ENCODE peak calls at places on chromosomes 2 and 18, in nine cellular contexts. I is right lobe of liver; R is chondrocyte; F is GM12878; M is CD4-positive, alpha-beta T cell; X is fibroblast of mammary gland; T is bronchial epithelial cell; Z is left ventricle myocardium inferior; V is fibroblast of villous mesenchyme. W is an unnamed sample.

GRCh38 chr2:15980605-15981098 is 40.3 kb downstream of the MYCN start:
- DNase-seq in T (no peak), Z (no peak), V (no peak), M (no peak), R (no peak), F (no peak), I (no peak), X (no peak), W (no peak)

GRCh38 chr2:209368924-209369323 is 54.9 kb upstream of the MAP2 start:
- DNase-seq in I (peak), R (no peak), M (no peak), X (peak), T (peak), Z (peak), F (peak), V (peak), W (peak)

GRCh38 chr2:162582357-162582798 is 238.4 kb downstream of the GCA start:
- DNase-seq in T (peak), I (peak), V (no peak), M (no peak), Z (no peak), R (no peak), X (no peak), F (no peak), W (peak)

GRCh38 chr2:1638281-1638860 is 105.9 kb downstream of the PXDN start:
- DNase-seq in V (no peak), F (no peak), I (no peak), M (no peak), X (no peak), Z (no peak), R (no peak), T (peak), W (no peak)

GRCh38 chr2:74834806-74835755 is 1.2 kb downstream of the HK2 start:
- DNase-seq in T (peak), M (peak), Z (peak), I (peak), R (no peak), V (peak), X (peak), F (no peak), W (no peak)

GRCh38 chr2:98293003-98293402 is 53.3 kb upstream of the CNGA3 start:
- DNase-seq in F (no peak), Z (no peak), I (no peak), R (no peak), X (no peak), M (no peak), T (no peak), V (no peak), W (no peak)

GRCh38 chr2:235605999-235606715 is 112.3 kb downstream of the AGAP1 start:
- DNase-seq in V (peak), R (no peak), M (no peak), I (no peak), Z (no peak), F (no peak), X (peak), T (no peak), W (peak)

GRCh38 chr18:44474596-44474995 is 206.1 kb upstream of the SETBP1 start:
- DNase-seq in R (no peak), M (no peak), Z (no peak), I (no peak), V (no peak), T (no peak), F (no peak), X (no peak), W (no peak)

GRCh38 chr2:217897091-217897715 is 105.6 kb downstream of the TNS1 start:
- DNase-seq in V (no peak), M (no peak), R (peak), X (no peak), I (peak), T (peak), Z (no peak), F (no peak), W (no peak)

GRCh38 chr2:237967463-237967871 is 653 bp downstream of the UBE2F start:
- DNase-seq in I (peak), X (peak), M (no peak), R (peak), Z (peak), T (no peak), F (no peak), V (peak), W (no peak)

GRCh38 chr18:13451208-13451530 is 232.6 kb downstream of the LDLRAD4 start:
- DNase-seq in T (no peak), I (no peak), Z (no peak), F (no peak), V (no peak), M (no peak), X (no peak), R (no peak), W (no peak)

GRCh38 chr2:109141006-109141600 is 12.1 kb downstream of the SH3RF3 start:
- DNase-seq in I (no peak), V (no peak), X (no peak), T (no peak), F (no peak), R (no peak), M (no peak), Z (no peak), W (no peak)

GRCh38 chr2:134268265-134268664 is 14.4 kb downstream of the MGAT5 start:
- DNase-seq in T (no peak), M (no peak), V (no peak), I (no peak), X (peak), Z (peak), R (no peak), F (no peak), W (no peak)

GRCh38 chr18:37783771-37784170 is 218.2 kb upstream of the CELF4 start:
- DNase-seq in Z (no peak), M (no peak), X (no peak), F (no peak), V (no peak), I (no peak), R (no peak), T (no peak), W (no peak)

GRCh38 chr2:117762454-117762853 is 52.0 kb upstream of the DDX18 start:
- DNase-seq in R (no peak), T (no peak), I (no peak), V (no peak), M (no peak), X (no peak), Z (no peak), F (no peak), W (no peak)

GRCh38 chr2:203623616-203624015 is 82.8 kb upstream of the CD28 start:
- DNase-seq in M (no peak), T (peak), I (no peak), R (no peak), Z (no peak), X (no peak), F (no peak), V (peak), W (peak)

GRCh38 chr2:38029512-38029911 is 46.4 kb downstream of the CYP1B1 start:
- DNase-seq in V (no peak), R (no peak), X (no peak), F (no peak), I (no peak), Z (no peak), M (no peak), T (no peak), W (no peak)
- TF ChIP-seq CTCF in V (no peak), R (no peak), X (no peak), F (no peak), I (no peak), Z (no peak), M (no peak), T (no peak), W (no peak)

DNA sequence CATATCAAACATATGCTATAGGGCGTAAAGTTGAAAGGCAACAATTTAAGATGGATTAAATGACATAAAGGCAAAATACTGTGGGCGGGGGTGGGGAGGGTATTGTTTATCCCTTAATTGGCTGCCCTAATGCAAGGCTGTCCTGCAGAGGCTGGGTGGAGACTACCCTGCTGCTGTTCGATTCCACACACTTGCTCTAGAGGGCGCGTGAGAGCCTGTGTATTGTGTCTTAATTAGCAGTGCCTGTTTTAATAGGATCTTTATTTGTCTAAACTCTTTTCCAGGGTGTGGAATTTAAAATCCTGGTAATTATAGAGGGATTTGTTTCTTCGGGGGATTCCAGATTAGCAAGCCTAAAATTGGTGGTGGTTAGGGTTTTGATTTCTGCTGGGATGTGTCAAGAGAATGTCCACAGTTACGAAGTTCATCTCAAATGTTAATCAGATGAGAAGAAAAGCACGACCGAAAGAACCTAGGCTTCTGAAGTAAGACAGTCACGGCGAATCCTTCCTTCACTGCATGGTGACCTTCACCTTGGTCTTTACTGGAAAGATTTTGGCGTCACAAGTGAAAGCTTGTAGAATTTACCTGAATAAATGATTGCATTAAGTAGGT is 103.5 kb upstream of the MAP3K20 start:
- DNase-seq in X (peak), T (peak), V (peak), M (no peak), F (no peak), R (no peak), Z (no peak), I (peak), W (peak)
- TF ChIP-seq CTCF in X (peak), T (peak), V (peak), M (peak), F (peak), R (peak), Z (peak), I (peak), W (peak)

GRCh38 chr2:20451761-20452499 is 5.1 kb downstream of the RHOB start:
- DNase-seq in R (no peak), X (no peak), Z (no peak), T (no peak), M (no peak), V (peak), F (no peak), I (no peak), W (no peak)

GRCh38 chr2:20453087-20453486 is 6.2 kb downstream of the RHOB start:
- DNase-seq in Z (no peak), M (no peak), I (no peak), V (no peak), R (no peak), X (no peak), F (no peak), T (no peak), W (no peak)

GRCh38 chr2:20451346-20451745 is 4.5 kb downstream of the RHOB start:
- DNase-seq in M (no peak), V (peak), I (no peak), F (no peak), X (peak), R (no peak), T (no peak), Z (no peak), W (peak)

GRCh38 chr2:20454036-20454981 is 7.4 kb downstream of the RHOB start:
- DNase-seq in V (no peak), X (no peak), T (no peak), F (no peak), I (no peak), Z (no peak), R (no peak), M (no peak), W (no peak)

DNA sequence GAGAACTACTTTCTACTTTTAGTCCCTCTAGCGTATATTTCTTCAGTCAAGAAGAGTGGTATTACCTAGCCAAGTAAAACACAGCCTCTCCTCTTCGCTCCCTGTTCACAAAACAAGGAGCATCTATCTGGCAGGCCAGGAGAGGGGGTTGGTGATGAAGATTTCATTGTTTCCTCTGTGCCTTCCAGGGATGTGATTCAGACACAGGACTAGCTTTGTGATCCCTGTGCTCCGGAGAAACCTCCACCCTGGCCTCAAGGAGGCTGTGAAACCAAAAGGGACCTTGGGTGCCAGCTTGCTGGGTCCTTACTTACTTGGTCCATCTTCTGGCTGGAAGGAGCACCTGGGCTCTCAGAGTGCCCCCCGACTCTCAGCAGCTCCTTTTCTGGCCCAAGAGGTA is 5.7 kb downstream of the RHOB start:
- DNase-seq in I (no peak), F (no peak), V (peak), Z (no peak), R (no peak), T (no peak), X (peak), M (no peak), W (peak)
- TF ChIP-seq CTCF in I (no peak), F (no peak), V (peak), Z (peak), R (peak), T (no peak), X (peak), M (no peak), W (peak)

GRCh38 chr2:231708773-231709635 is 679 bp downstream of the PTMA start:
- DNase-seq in T (no peak), V (peak), R (no peak), F (no peak), M (peak), Z (peak), I (peak), X (peak), W (peak)
- TF ChIP-seq CTCF in T (peak), V (no peak), R (peak), F (peak), M (no peak), Z (peak), I (peak), X (no peak), W (no peak)

DNA sequence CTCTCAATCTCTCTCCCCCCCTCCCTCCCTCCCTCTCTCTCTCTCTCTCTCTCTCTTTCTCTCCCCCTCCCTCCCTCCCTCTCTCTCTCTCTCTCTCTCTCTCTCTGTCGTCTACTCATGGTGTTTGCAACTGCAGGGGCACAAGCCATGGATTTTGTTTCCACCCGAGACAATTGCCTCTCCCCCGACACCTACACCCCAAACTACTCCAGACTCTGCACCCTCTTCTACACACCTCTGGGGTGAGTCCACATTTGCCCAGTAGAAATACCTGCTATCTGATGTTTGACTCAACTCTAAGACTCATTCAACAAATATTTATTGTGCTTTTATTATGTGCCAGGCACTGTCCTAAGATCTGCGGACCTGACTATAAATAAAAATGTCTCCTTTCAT is 93.7 kb downstream of the TMEM17 start:
- DNase-seq in V (peak), Z (no peak), R (no peak), T (peak), M (no peak), I (no peak), X (no peak), F (no peak), W (no peak)
- TF ChIP-seq CTCF in V (no peak), Z (peak), R (peak), T (no peak), M (no peak), I (no peak), X (no peak), F (no peak), W (no peak)

GRCh38 chr2:25168256-25169072 is at the start of gene POMC:
- DNase-seq in V (peak), F (no peak), R (no peak), T (peak), I (no peak), X (peak), M (no peak), Z (no peak), W (no peak)
- TF ChIP-seq CTCF in V (no peak), F (no peak), R (no peak), T (no peak), I (no peak), X (no peak), M (no peak), Z (no peak), W (no peak)

GRCh38 chr2:195737531-195738162 is 80.6 kb downstream of the SLC39A10 start:
- DNase-seq in I (no peak), T (peak), F (no peak), M (no peak), V (no peak), R (no peak), X (peak), Z (no peak), W (no peak)

GRCh38 chr2:195734395-195734794 is 77.4 kb downstream of the SLC39A10 start:
- DNase-seq in F (no peak), R (no peak), M (no peak), V (no peak), I (no peak), Z (no peak), X (no peak), T (no peak), W (no peak)

DNA sequence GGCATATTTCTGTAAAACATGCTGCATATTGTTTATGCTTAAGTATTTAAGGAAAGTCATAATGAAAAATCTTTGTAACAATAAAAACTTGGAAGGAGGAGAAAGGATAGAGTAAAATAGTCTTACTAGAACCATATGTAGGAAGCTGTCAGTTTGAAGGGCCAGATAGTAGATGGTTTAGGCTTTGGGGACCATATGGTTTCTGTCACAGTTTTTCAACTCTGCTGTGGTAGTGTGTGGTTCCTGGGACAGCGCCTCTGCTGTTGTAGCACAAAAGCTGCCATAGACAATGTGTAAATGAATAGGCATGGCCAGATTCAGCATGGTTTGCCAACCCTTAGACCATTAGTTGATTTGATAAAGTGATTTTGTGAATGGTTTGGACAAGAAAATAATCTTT is 75.5 kb downstream of the SLC39A10 start:
- DNase-seq in F (no peak), M (no peak), Z (no peak), V (peak), T (no peak), X (no peak), I (no peak), R (no peak), W (no peak)
- TF ChIP-seq CTCF in F (no peak), M (no peak), Z (no peak), V (no peak), T (no peak), X (no peak), I (no peak), R (no peak), W (no peak)

GRCh38 chr2:28391564-28392296 is 928 bp upstream of the FOSL2 start:
- DNase-seq in R (no peak), F (no peak), I (peak), X (peak), Z (peak), T (peak), M (peak), V (peak), W (peak)
- TF ChIP-seq CTCF in R (peak), F (peak), I (peak), X (no peak), Z (no peak), T (peak), M (no peak), V (no peak), W (no peak)

DNA sequence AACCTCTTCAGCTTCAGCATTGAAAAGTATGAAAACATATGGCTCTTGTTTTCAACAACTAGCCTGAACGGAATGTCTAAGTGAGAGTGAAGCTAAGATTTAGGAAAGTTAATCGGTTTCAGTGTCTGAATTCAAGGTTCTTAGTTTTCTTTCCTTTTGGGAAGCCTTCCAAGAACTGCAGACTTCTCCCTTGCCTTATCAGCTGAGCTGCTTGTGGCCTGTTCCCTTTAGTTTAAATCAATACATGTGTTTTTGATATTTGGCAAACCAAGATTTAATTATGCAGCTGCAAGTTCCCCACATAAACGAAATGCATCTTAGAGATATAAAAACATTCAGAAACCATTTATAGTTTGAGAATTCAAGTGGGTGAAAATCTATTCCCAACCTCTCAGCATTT is 274.3 kb upstream of the NRP2 start:
- DNase-seq in Z (no peak), X (peak), V (peak), M (no peak), F (no peak), I (no peak), T (no peak), R (no peak), W (peak)
- TF ChIP-seq CTCF in Z (no peak), X (no peak), V (no peak), M (no peak), F (no peak), I (no peak), T (no peak), R (no peak), W (no peak)

W was measured in brain microvascular endothelial cell.